ENCODE peak calls at places on chromosomes 5 and 9, in eight cellular contexts. One of them, this sample, is unnamed.

GRCh38 chr9:63816742-63817621 is 1468.0 kb downstream of the FOXD4L5 start:
- DNase-seq in B cell: peak; percentile 82
- DNase-seq in prostate gland: peak; percentile 96
- DNase-seq in stimulated activated CD8-positive, alpha-beta memory T cell treated with anti-CD3 and anti-CD28 coated beads, Interleukin-15, amount 100 ng/mL, for 1 hour: peak; percentile 46
- DNase-seq in AML-193: no peak
- DNase-seq in sciatic nerve: peak; percentile 90
- DNase-seq in activated CD8-positive, alpha-beta T cell treated with anti-CD3 and anti-CD28 coated beads for 36 hours: peak; percentile 79
- DNase-seq in right cardiac atrium: peak; percentile 95
- DNase-seq in this sample: peak; percentile 85

GRCh38 chr5:124661317-124662141 is 84.9 kb downstream of the ZNF608 start:
- DNase-seq in AML-193: no peak
- DNase-seq in stimulated activated CD8-positive, alpha-beta memory T cell treated with anti-CD3 and anti-CD28 coated beads, Interleukin-15, amount 100 ng/mL, for 1 hour: no peak
- DNase-seq in right cardiac atrium: no peak
- DNase-seq in B cell: no peak
- DNase-seq in prostate gland: no peak
- DNase-seq in sciatic nerve: no peak
- DNase-seq in activated CD8-positive, alpha-beta T cell treated with anti-CD3 and anti-CD28 coated beads for 36 hours: no peak
- DNase-seq in this sample: no peak

GRCh38 chr5:34483442-34484033 is 172.6 kb upstream of the RAI14 start:
- DNase-seq in AML-193: no peak
- DNase-seq in activated CD8-positive, alpha-beta T cell treated with anti-CD3 and anti-CD28 coated beads for 36 hours: no peak
- DNase-seq in prostate gland: no peak
- DNase-seq in B cell: no peak
- DNase-seq in stimulated activated CD8-positive, alpha-beta memory T cell treated with anti-CD3 and anti-CD28 coated beads, Interleukin-15, amount 100 ng/mL, for 1 hour: no peak
- DNase-seq in sciatic nerve: no peak
- DNase-seq in right cardiac atrium: no peak
- DNase-seq in this sample: no peak

GRCh38 chr9:83701769-83702168 is 6.0 kb downstream of the UBQLN1 start:
- DNase-seq in stimulated activated CD8-positive, alpha-beta memory T cell treated with anti-CD3 and anti-CD28 coated beads, Interleukin-15, amount 100 ng/mL, for 1 hour: no peak
- DNase-seq in prostate gland: no peak
- DNase-seq in right cardiac atrium: no peak
- DNase-seq in sciatic nerve: no peak
- DNase-seq in B cell: no peak
- DNase-seq in AML-193: no peak
- DNase-seq in activated CD8-positive, alpha-beta T cell treated with anti-CD3 and anti-CD28 coated beads for 36 hours: no peak
- DNase-seq in this sample: no peak

GRCh38 chr5:176543428-176544182 is 5.5 kb upstream of the CDHR2 start:
- DNase-seq in sciatic nerve: peak; percentile 75
- DNase-seq in activated CD8-positive, alpha-beta T cell treated with anti-CD3 and anti-CD28 coated beads for 36 hours: peak; percentile 81
- DNase-seq in prostate gland: peak; percentile 55
- DNase-seq in AML-193: peak; percentile 57
- DNase-seq in B cell: peak; percentile 87
- DNase-seq in stimulated activated CD8-positive, alpha-beta memory T cell treated with anti-CD3 and anti-CD28 coated beads, Interleukin-15, amount 100 ng/mL, for 1 hour: no peak
- DNase-seq in right cardiac atrium: peak; percentile 92
- DNase-seq in this sample: peak; percentile 48

GRCh38 chr5:98587166-98587565 is 186.3 kb upstream of the RGMB start:
- DNase-seq in activated CD8-positive, alpha-beta T cell treated with anti-CD3 and anti-CD28 coated beads for 36 hours: no peak
- DNase-seq in prostate gland: no peak
- DNase-seq in B cell: no peak
- DNase-seq in stimulated activated CD8-positive, alpha-beta memory T cell treated with anti-CD3 and anti-CD28 coated beads, Interleukin-15, amount 100 ng/mL, for 1 hour: no peak
- DNase-seq in AML-193: no peak
- DNase-seq in right cardiac atrium: no peak
- DNase-seq in sciatic nerve: no peak
- DNase-seq in this sample: no peak

GRCh38 chr5:177005619-177006264 is 837 bp downstream of the UIMC1 start:
- DNase-seq in B cell: peak; percentile 78
- DNase-seq in sciatic nerve: peak; percentile 85
- DNase-seq in prostate gland: peak; percentile 53
- DNase-seq in AML-193: peak; percentile 32
- DNase-seq in right cardiac atrium: peak; percentile 89
- DNase-seq in stimulated activated CD8-positive, alpha-beta memory T cell treated with anti-CD3 and anti-CD28 coated beads, Interleukin-15, amount 100 ng/mL, for 1 hour: peak; percentile 29
- DNase-seq in activated CD8-positive, alpha-beta T cell treated with anti-CD3 and anti-CD28 coated beads for 36 hours: peak; percentile 81
- DNase-seq in this sample: peak; percentile 51

GRCh38 chr5:27472000-27472763 is 433.8 kb upstream of the CDH9 start:
- DNase-seq in B cell: no peak
- DNase-seq in activated CD8-positive, alpha-beta T cell treated with anti-CD3 and anti-CD28 coated beads for 36 hours: peak; percentile 12
- DNase-seq in sciatic nerve: no peak
- DNase-seq in AML-193: no peak
- DNase-seq in stimulated activated CD8-positive, alpha-beta memory T cell treated with anti-CD3 and anti-CD28 coated beads, Interleukin-15, amount 100 ng/mL, for 1 hour: no peak
- DNase-seq in right cardiac atrium: no peak
- DNase-seq in prostate gland: no peak
- DNase-seq in this sample: peak; percentile 61

GRCh38 chr9:95313010-95313498 is 4.5 kb downstream of the FANCC start:
- DNase-seq in B cell: peak; percentile 17
- DNase-seq in sciatic nerve: peak; percentile 75
- DNase-seq in stimulated activated CD8-positive, alpha-beta memory T cell treated with anti-CD3 and anti-CD28 coated beads, Interleukin-15, amount 100 ng/mL, for 1 hour: no peak
- DNase-seq in activated CD8-positive, alpha-beta T cell treated with anti-CD3 and anti-CD28 coated beads for 36 hours: peak; percentile 30
- DNase-seq in prostate gland: peak; percentile 69
- DNase-seq in AML-193: no peak
- DNase-seq in right cardiac atrium: peak; percentile 82
- DNase-seq in this sample: peak; percentile 43

GRCh38 chr5:1515311-1515920 is 8.3 kb downstream of the LPCAT1 start:
- DNase-seq in stimulated activated CD8-positive, alpha-beta memory T cell treated with anti-CD3 and anti-CD28 coated beads, Interleukin-15, amount 100 ng/mL, for 1 hour: no peak
- DNase-seq in AML-193: no peak
- DNase-seq in activated CD8-positive, alpha-beta T cell treated with anti-CD3 and anti-CD28 coated beads for 36 hours: no peak
- DNase-seq in prostate gland: no peak
- DNase-seq in B cell: no peak
- DNase-seq in sciatic nerve: peak; percentile 44
- DNase-seq in right cardiac atrium: peak; percentile 32
- DNase-seq in this sample: peak; percentile 9

GRCh38 chr9:92948032-92948534 is 760 bp downstream of the FGD3 start:
- DNase-seq in activated CD8-positive, alpha-beta T cell treated with anti-CD3 and anti-CD28 coated beads for 36 hours: no peak
- DNase-seq in stimulated activated CD8-positive, alpha-beta memory T cell treated with anti-CD3 and anti-CD28 coated beads, Interleukin-15, amount 100 ng/mL, for 1 hour: no peak
- DNase-seq in AML-193: no peak
- DNase-seq in sciatic nerve: no peak
- DNase-seq in prostate gland: no peak
- DNase-seq in B cell: no peak
- DNase-seq in right cardiac atrium: no peak
- DNase-seq in this sample: no peak

GRCh38 chr9:133583111-133583510 is 26.1 kb downstream of the FAM163B start:
- DNase-seq in AML-193: no peak
- DNase-seq in sciatic nerve: no peak
- DNase-seq in stimulated activated CD8-positive, alpha-beta memory T cell treated with anti-CD3 and anti-CD28 coated beads, Interleukin-15, amount 100 ng/mL, for 1 hour: no peak
- DNase-seq in right cardiac atrium: peak; percentile 65
- DNase-seq in activated CD8-positive, alpha-beta T cell treated with anti-CD3 and anti-CD28 coated beads for 36 hours: no peak
- DNase-seq in prostate gland: no peak
- DNase-seq in B cell: no peak
- DNase-seq in this sample: no peak

GRCh38 chr5:8391916-8392315 is 523.0 kb downstream of the MTRR start:
- DNase-seq in prostate gland: no peak
- DNase-seq in B cell: no peak
- DNase-seq in AML-193: no peak
- DNase-seq in sciatic nerve: no peak
- DNase-seq in stimulated activated CD8-positive, alpha-beta memory T cell treated with anti-CD3 and anti-CD28 coated beads, Interleukin-15, amount 100 ng/mL, for 1 hour: no peak
- DNase-seq in right cardiac atrium: no peak
- DNase-seq in activated CD8-positive, alpha-beta T cell treated with anti-CD3 and anti-CD28 coated beads for 36 hours: no peak
- DNase-seq in this sample: no peak

GRCh38 chr5:149902177-149902576 is 42.4 kb downstream of the PDE6A start:
- DNase-seq in activated CD8-positive, alpha-beta T cell treated with anti-CD3 and anti-CD28 coated beads for 36 hours: no peak
- DNase-seq in AML-193: peak; percentile 24
- DNase-seq in stimulated activated CD8-positive, alpha-beta memory T cell treated with anti-CD3 and anti-CD28 coated beads, Interleukin-15, amount 100 ng/mL, for 1 hour: no peak
- DNase-seq in B cell: no peak
- DNase-seq in sciatic nerve: no peak
- DNase-seq in right cardiac atrium: no peak
- DNase-seq in prostate gland: no peak
- DNase-seq in this sample: no peak

GRCh38 chr9:76185432-76185831 is 208.8 kb downstream of the RFK start:
- DNase-seq in prostate gland: no peak
- DNase-seq in activated CD8-positive, alpha-beta T cell treated with anti-CD3 and anti-CD28 coated beads for 36 hours: no peak
- DNase-seq in AML-193: no peak
- DNase-seq in right cardiac atrium: no peak
- DNase-seq in B cell: no peak
- DNase-seq in stimulated activated CD8-positive, alpha-beta memory T cell treated with anti-CD3 and anti-CD28 coated beads, Interleukin-15, amount 100 ng/mL, for 1 hour: no peak
- DNase-seq in sciatic nerve: no peak
- DNase-seq in this sample: no peak

GRCh38 chr9:89350988-89351557 is 32.8 kb downstream of the SECISBP2 start:
- DNase-seq in activated CD8-positive, alpha-beta T cell treated with anti-CD3 and anti-CD28 coated beads for 36 hours: no peak
- DNase-seq in sciatic nerve: peak; percentile 27
- DNase-seq in stimulated activated CD8-positive, alpha-beta memory T cell treated with anti-CD3 and anti-CD28 coated beads, Interleukin-15, amount 100 ng/mL, for 1 hour: no peak
- DNase-seq in AML-193: no peak
- DNase-seq in right cardiac atrium: no peak
- DNase-seq in prostate gland: no peak
- DNase-seq in B cell: no peak
- DNase-seq in this sample: no peak

GRCh38 chr9:109249615-109250014 is 71.2 kb downstream of the EPB41L4B start:
- DNase-seq in AML-193: no peak
- DNase-seq in stimulated activated CD8-positive, alpha-beta memory T cell treated with anti-CD3 and anti-CD28 coated beads, Interleukin-15, amount 100 ng/mL, for 1 hour: no peak
- DNase-seq in B cell: no peak
- DNase-seq in prostate gland: no peak
- DNase-seq in activated CD8-positive, alpha-beta T cell treated with anti-CD3 and anti-CD28 coated beads for 36 hours: no peak
- DNase-seq in right cardiac atrium: no peak
- DNase-seq in sciatic nerve: no peak
- DNase-seq in this sample: no peak

GRCh38 chr5:174431504-174431903 is 292.9 kb upstream of the MSX2 start:
- DNase-seq in right cardiac atrium: no peak
- DNase-seq in prostate gland: no peak
- DNase-seq in AML-193: no peak
- DNase-seq in B cell: no peak
- DNase-seq in stimulated activated CD8-positive, alpha-beta memory T cell treated with anti-CD3 and anti-CD28 coated beads, Interleukin-15, amount 100 ng/mL, for 1 hour: no peak
- DNase-seq in sciatic nerve: no peak
- DNase-seq in activated CD8-positive, alpha-beta T cell treated with anti-CD3 and anti-CD28 coated beads for 36 hours: no peak
- DNase-seq in this sample: no peak

GRCh38 chr5:72519191-72519590 is 12.0 kb upstream of the ZNF366 start:
- DNase-seq in stimulated activated CD8-positive, alpha-beta memory T cell treated with anti-CD3 and anti-CD28 coated beads, Interleukin-15, amount 100 ng/mL, for 1 hour: no peak
- DNase-seq in AML-193: no peak
- DNase-seq in prostate gland: no peak
- DNase-seq in right cardiac atrium: no peak
- DNase-seq in B cell: no peak
- DNase-seq in activated CD8-positive, alpha-beta T cell treated with anti-CD3 and anti-CD28 coated beads for 36 hours: no peak
- DNase-seq in sciatic nerve: no peak
- DNase-seq in this sample: no peak

GRCh38 chr5:110917161-110917875 is 154.2 kb upstream of the TSLP start:
- DNase-seq in sciatic nerve: no peak
- DNase-seq in right cardiac atrium: no peak
- DNase-seq in prostate gland: no peak
- DNase-seq in B cell: no peak
- DNase-seq in stimulated activated CD8-positive, alpha-beta memory T cell treated with anti-CD3 and anti-CD28 coated beads, Interleukin-15, amount 100 ng/mL, for 1 hour: no peak
- DNase-seq in activated CD8-positive, alpha-beta T cell treated with anti-CD3 and anti-CD28 coated beads for 36 hours: no peak
- DNase-seq in AML-193: no peak
- DNase-seq in this sample: no peak

GRCh38 chr5:142551242-142552067 is 134.4 kb downstream of the FGF1 start:
- DNase-seq in B cell: no peak
- DNase-seq in prostate gland: no peak
- DNase-seq in sciatic nerve: peak; percentile 62
- DNase-seq in AML-193: no peak
- DNase-seq in stimulated activated CD8-positive, alpha-beta memory T cell treated with anti-CD3 and anti-CD28 coated beads, Interleukin-15, amount 100 ng/mL, for 1 hour: no peak
- DNase-seq in right cardiac atrium: peak; percentile 68
- DNase-seq in activated CD8-positive, alpha-beta T cell treated with anti-CD3 and anti-CD28 coated beads for 36 hours: no peak
- DNase-seq in this sample: no peak

GRCh38 chr5:170111088-170111796 is 5.5 kb downstream of the FOXI1 start:
- DNase-seq in prostate gland: no peak
- DNase-seq in right cardiac atrium: no peak
- DNase-seq in B cell: no peak
- DNase-seq in stimulated activated CD8-positive, alpha-beta memory T cell treated with anti-CD3 and anti-CD28 coated beads, Interleukin-15, amount 100 ng/mL, for 1 hour: no peak
- DNase-seq in sciatic nerve: no peak
- DNase-seq in activated CD8-positive, alpha-beta T cell treated with anti-CD3 and anti-CD28 coated beads for 36 hours: no peak
- DNase-seq in AML-193: no peak
- DNase-seq in this sample: no peak

GRCh38 chr5:102867999-102868662 is 113.0 kb downstream of the PAM start:
- DNase-seq in activated CD8-positive, alpha-beta T cell treated with anti-CD3 and anti-CD28 coated beads for 36 hours: no peak
- DNase-seq in stimulated activated CD8-positive, alpha-beta memory T cell treated with anti-CD3 and anti-CD28 coated beads, Interleukin-15, amount 100 ng/mL, for 1 hour: no peak
- DNase-seq in prostate gland: no peak
- DNase-seq in AML-193: no peak
- DNase-seq in B cell: no peak
- DNase-seq in right cardiac atrium: no peak
- DNase-seq in sciatic nerve: no peak
- DNase-seq in this sample: no peak

GRCh38 chr9:135186248-135187164 is 99.0 kb downstream of the OLFM1 start:
- DNase-seq in B cell: no peak
- DNase-seq in sciatic nerve: peak; percentile 69
- DNase-seq in activated CD8-positive, alpha-beta T cell treated with anti-CD3 and anti-CD28 coated beads for 36 hours: no peak
- DNase-seq in right cardiac atrium: peak; percentile 79
- DNase-seq in prostate gland: no peak
- DNase-seq in AML-193: no peak
- DNase-seq in stimulated activated CD8-positive, alpha-beta memory T cell treated with anti-CD3 and anti-CD28 coated beads, Interleukin-15, amount 100 ng/mL, for 1 hour: no peak
- DNase-seq in this sample: no peak

GRCh38 chr5:180592176-180592575 is 877 bp upstream of the SCGB3A1 start:
- DNase-seq in stimulated activated CD8-positive, alpha-beta memory T cell treated with anti-CD3 and anti-CD28 coated beads, Interleukin-15, amount 100 ng/mL, for 1 hour: no peak
- DNase-seq in B cell: no peak
- DNase-seq in activated CD8-positive, alpha-beta T cell treated with anti-CD3 and anti-CD28 coated beads for 36 hours: no peak
- DNase-seq in right cardiac atrium: no peak
- DNase-seq in prostate gland: no peak
- DNase-seq in AML-193: no peak
- DNase-seq in sciatic nerve: peak; percentile 36
- DNase-seq in this sample: no peak

GRCh38 chr5:6110441-6111005 is 267.8 kb downstream of the MED10 start:
- DNase-seq in activated CD8-positive, alpha-beta T cell treated with anti-CD3 and anti-CD28 coated beads for 36 hours: no peak
- DNase-seq in sciatic nerve: no peak
- DNase-seq in AML-193: no peak
- DNase-seq in stimulated activated CD8-positive, alpha-beta memory T cell treated with anti-CD3 and anti-CD28 coated beads, Interleukin-15, amount 100 ng/mL, for 1 hour: no peak
- DNase-seq in B cell: no peak
- DNase-seq in right cardiac atrium: no peak
- DNase-seq in prostate gland: no peak
- DNase-seq in this sample: no peak

GRCh38 chr9:120710110-120710981 is 3.9 kb downstream of the MEGF9 start:
- DNase-seq in AML-193: peak; percentile 72
- DNase-seq in right cardiac atrium: no peak
- DNase-seq in stimulated activated CD8-positive, alpha-beta memory T cell treated with anti-CD3 and anti-CD28 coated beads, Interleukin-15, amount 100 ng/mL, for 1 hour: no peak
- DNase-seq in B cell: peak; percentile 56
- DNase-seq in prostate gland: peak; percentile 37
- DNase-seq in sciatic nerve: no peak
- DNase-seq in activated CD8-positive, alpha-beta T cell treated with anti-CD3 and anti-CD28 coated beads for 36 hours: peak; percentile 20
- DNase-seq in this sample: no peak

GRCh38 chr5:40623480-40624420 is 56.0 kb upstream of the PTGER4 start:
- DNase-seq in sciatic nerve: no peak
- DNase-seq in AML-193: no peak
- DNase-seq in prostate gland: no peak
- DNase-seq in right cardiac atrium: no peak
- DNase-seq in activated CD8-positive, alpha-beta T cell treated with anti-CD3 and anti-CD28 coated beads for 36 hours: peak; percentile 38
- DNase-seq in stimulated activated CD8-positive, alpha-beta memory T cell treated with anti-CD3 and anti-CD28 coated beads, Interleukin-15, amount 100 ng/mL, for 1 hour: no peak
- DNase-seq in B cell: no peak
- DNase-seq in this sample: no peak

GRCh38 chr5:149782018-149782899 is 52.1 kb downstream of the PPARGC1B start:
- DNase-seq in right cardiac atrium: peak; percentile 64
- DNase-seq in prostate gland: no peak
- DNase-seq in sciatic nerve: no peak
- DNase-seq in AML-193: no peak
- DNase-seq in stimulated activated CD8-positive, alpha-beta memory T cell treated with anti-CD3 and anti-CD28 coated beads, Interleukin-15, amount 100 ng/mL, for 1 hour: no peak
- DNase-seq in activated CD8-positive, alpha-beta T cell treated with anti-CD3 and anti-CD28 coated beads for 36 hours: no peak
- DNase-seq in B cell: peak; percentile 32
- DNase-seq in this sample: no peak

GRCh38 chr5:135238622-135239460 is 160.2 kb downstream of the MACROH2A1 start:
- DNase-seq in stimulated activated CD8-positive, alpha-beta memory T cell treated with anti-CD3 and anti-CD28 coated beads, Interleukin-15, amount 100 ng/mL, for 1 hour: no peak
- DNase-seq in right cardiac atrium: no peak
- DNase-seq in B cell: no peak
- DNase-seq in AML-193: no peak
- DNase-seq in prostate gland: no peak
- DNase-seq in activated CD8-positive, alpha-beta T cell treated with anti-CD3 and anti-CD28 coated beads for 36 hours: no peak
- DNase-seq in sciatic nerve: peak; percentile 48
- DNase-seq in this sample: no peak

GRCh38 chr5:169161022-169161680 is 139.8 kb downstream of the SLIT3 start:
- DNase-seq in right cardiac atrium: peak; percentile 72
- DNase-seq in activated CD8-positive, alpha-beta T cell treated with anti-CD3 and anti-CD28 coated beads for 36 hours: no peak
- DNase-seq in stimulated activated CD8-positive, alpha-beta memory T cell treated with anti-CD3 and anti-CD28 coated beads, Interleukin-15, amount 100 ng/mL, for 1 hour: no peak
- DNase-seq in prostate gland: peak; percentile 34
- DNase-seq in sciatic nerve: peak; percentile 79
- DNase-seq in AML-193: no peak
- DNase-seq in B cell: no peak
- DNase-seq in this sample: no peak

GRCh38 chr9:75457474-75458011 is 369.2 kb downstream of the OSTF1 start:
- DNase-seq in B cell: no peak
- DNase-seq in AML-193: no peak
- DNase-seq in activated CD8-positive, alpha-beta T cell treated with anti-CD3 and anti-CD28 coated beads for 36 hours: no peak
- DNase-seq in sciatic nerve: no peak
- DNase-seq in prostate gland: no peak
- DNase-seq in right cardiac atrium: no peak
- DNase-seq in stimulated activated CD8-positive, alpha-beta memory T cell treated with anti-CD3 and anti-CD28 coated beads, Interleukin-15, amount 100 ng/mL, for 1 hour: no peak
- DNase-seq in this sample: no peak

GRCh38 chr5:154898210-154898609 is 39.8 kb downstream of the CNOT8 start:
- DNase-seq in right cardiac atrium: peak; percentile 62
- DNase-seq in prostate gland: no peak
- DNase-seq in B cell: no peak
- DNase-seq in AML-193: no peak
- DNase-seq in stimulated activated CD8-positive, alpha-beta memory T cell treated with anti-CD3 and anti-CD28 coated beads, Interleukin-15, amount 100 ng/mL, for 1 hour: no peak
- DNase-seq in sciatic nerve: no peak
- DNase-seq in activated CD8-positive, alpha-beta T cell treated with anti-CD3 and anti-CD28 coated beads for 36 hours: no peak
- DNase-seq in this sample: no peak

GRCh38 chr5:112124788-112125187 is 294.3 kb downstream of the EPB41L4A start:
- DNase-seq in right cardiac atrium: no peak
- DNase-seq in activated CD8-positive, alpha-beta T cell treated with anti-CD3 and anti-CD28 coated beads for 36 hours: no peak
- DNase-seq in stimulated activated CD8-positive, alpha-beta memory T cell treated with anti-CD3 and anti-CD28 coated beads, Interleukin-15, amount 100 ng/mL, for 1 hour: no peak
- DNase-seq in sciatic nerve: no peak
- DNase-seq in prostate gland: no peak
- DNase-seq in B cell: no peak
- DNase-seq in AML-193: peak; percentile 41
- DNase-seq in this sample: no peak

This sample was measured in progenitor cell of endocrine pancreas.